ENCODE peak calls at places on chromosomes 16 and 17, in six cellular contexts. U, D, T, E, Z and X are unnamed samples.

GRCh38 chr16:56610017-56610608 is 1.7 kb downstream of the MT2A start:
- DNase-seq in U (no peak), D (no peak), T (peak; percentile 35), E (no peak), Z (peak; percentile 55), X (peak; percentile 75)

GRCh38 chr17:78645421-78646295 is 68.5 kb upstream of the DNAH17 start:
- DNase-seq in U (no peak), D (no peak), T (no peak), E (no peak), Z (peak; percentile 70), X (no peak)

GRCh38 chr17:68096111-68096510 is 60.6 kb downstream of the KPNA2 start:
- DNase-seq in U (no peak), D (no peak), T (no peak), E (no peak), Z (no peak), X (no peak)

GRCh38 chr17:81121841-81122733 is 43.2 kb upstream of the PVALEF start:
- DNase-seq in U (no peak), D (no peak), T (no peak), E (no peak), Z (no peak), X (no peak)

GRCh38 chr17:77829871-77830799 is 128.4 kb upstream of the TNRC6C start:
- DNase-seq in U (no peak), D (no peak), T (no peak), E (peak; percentile 42), Z (no peak), X (no peak)

GRCh38 chr16:69073181-69073669 is 32.2 kb upstream of the HAS3 start:
- DNase-seq in U (no peak), D (no peak), T (peak; percentile 38), E (no peak), Z (no peak), X (peak; percentile 93)

GRCh38 chr17:45336390-45337182 is 19.8 kb upstream of the MAP3K14 start:
- DNase-seq in U (no peak), D (no peak), T (no peak), E (peak; percentile 39), Z (no peak), X (no peak)

GRCh38 chr16:23833960-23834685 is 1.7 kb upstream of the PRKCB start:
- DNase-seq in U (no peak), D (no peak), T (no peak), E (no peak), Z (no peak), X (no peak)

GRCh38 chr17:45029758-45030423 is 21.5 kb downstream of the DCAKD start:
- DNase-seq in U (no peak), D (no peak), T (peak; percentile 36), E (no peak), Z (peak; percentile 46), X (no peak)

GRCh38 chr16:12482821-12483220 is 320.9 kb downstream of the CPPED1 start:
- DNase-seq in U (no peak), D (no peak), T (no peak), E (no peak), Z (no peak), X (no peak)

GRCh38 chr16:12485425-12485824 is 318.3 kb downstream of the CPPED1 start:
- DNase-seq in U (no peak), D (no peak), T (no peak), E (no peak), Z (no peak), X (no peak)

GRCh38 chr16:12486386-12486785 is 317.3 kb downstream of the CPPED1 start:
- DNase-seq in U (no peak), D (no peak), T (no peak), E (no peak), Z (no peak), X (no peak)

GRCh38 chr16:12484987-12485386 is 318.7 kb downstream of the CPPED1 start:
- DNase-seq in U (no peak), D (no peak), T (no peak), E (no peak), Z (no peak), X (no peak)

DNA sequence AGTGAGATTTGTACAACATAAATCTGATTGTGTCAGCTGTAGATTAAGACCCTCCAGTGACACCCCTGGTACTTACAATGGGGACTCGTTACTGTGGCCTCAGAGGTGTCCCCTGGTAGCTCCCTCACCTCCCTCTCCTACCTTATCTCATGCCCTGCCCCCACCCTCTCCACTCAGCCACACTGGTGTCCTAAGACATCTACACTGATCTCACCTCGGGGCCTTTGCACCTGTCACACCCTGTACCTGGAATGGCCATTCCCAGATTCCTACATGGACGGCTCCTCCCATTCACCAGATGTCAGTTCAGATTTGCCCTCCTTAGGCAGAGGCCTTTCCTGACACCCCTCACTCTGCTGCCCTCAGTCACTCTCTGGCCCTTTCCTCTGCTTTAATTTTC is 319.3 kb downstream of the CPPED1 start:
- DNase-seq in U (no peak), D (no peak), T (no peak), E (no peak), Z (no peak), X (no peak)
- TF ChIP-seq ZNF274 in U (no peak), D (no peak), T (no peak), E (no peak), Z (no peak), X (no peak)

GRCh38 chr16:10296956-10297340 is 88.9 kb upstream of the ATF7IP2 start:
- DNase-seq in U (no peak), D (no peak), T (no peak), E (no peak), Z (peak; percentile 19), X (no peak)

GRCh38 chr16:10298416-10298815 is 87.4 kb upstream of the ATF7IP2 start:
- DNase-seq in U (no peak), D (no peak), T (no peak), E (no peak), Z (no peak), X (no peak)

GRCh38 chr16:10297341-10298006 is 88.4 kb upstream of the ATF7IP2 start:
- DNase-seq in U (no peak), D (no peak), T (peak; percentile 64), E (no peak), Z (peak; percentile 98), X (no peak)
- TF ChIP-seq ZNF274 in U (no peak), D (no peak), T (peak; percentile 74), E (no peak), Z (no peak), X (no peak)

GRCh38 chr16:1347286-1347855 is 4.3 kb downstream of the TSR3 start:
- DNase-seq in U (no peak), D (no peak), T (no peak), E (no peak), Z (no peak), X (no peak)
- TF ChIP-seq ZNF274 in U (no peak), D (no peak), T (no peak), E (no peak), Z (no peak), X (no peak)

GRCh38 chr17:40038882-40039513 is 15.2 kb downstream of the MED24 start:
- DNase-seq in U (peak; percentile 52), D (no peak), T (peak; percentile 79), E (peak; percentile 53), Z (no peak), X (peak; percentile 37)
- TF ChIP-seq ZNF274 in U (no peak), D (no peak), T (no peak), E (no peak), Z (no peak), X (no peak)

GRCh38 chr17:36840796-36841195 is 96.5 kb upstream of the LHX1 start:
- DNase-seq in U (no peak), D (no peak), T (no peak), E (no peak), Z (no peak), X (no peak)

GRCh38 chr17:36839256-36839655 is 98.0 kb upstream of the LHX1 start:
- DNase-seq in U (no peak), D (no peak), T (no peak), E (no peak), Z (no peak), X (no peak)

GRCh38 chr17:36837193-36837592 is 100.1 kb upstream of the LHX1 start:
- DNase-seq in U (no peak), D (no peak), T (no peak), E (no peak), Z (no peak), X (no peak)

GRCh38 chr17:36835036-36835435 is 102.2 kb upstream of the LHX1 start:
- DNase-seq in U (no peak), D (no peak), T (no peak), E (no peak), Z (no peak), X (no peak)

GRCh38 chr17:36837616-36838272 is 99.5 kb upstream of the LHX1 start:
- DNase-seq in U (no peak), D (no peak), T (no peak), E (no peak), Z (no peak), X (no peak)
- TF ChIP-seq ZNF274 in U (no peak), D (no peak), T (no peak), E (no peak), Z (no peak), X (no peak)

DNA sequence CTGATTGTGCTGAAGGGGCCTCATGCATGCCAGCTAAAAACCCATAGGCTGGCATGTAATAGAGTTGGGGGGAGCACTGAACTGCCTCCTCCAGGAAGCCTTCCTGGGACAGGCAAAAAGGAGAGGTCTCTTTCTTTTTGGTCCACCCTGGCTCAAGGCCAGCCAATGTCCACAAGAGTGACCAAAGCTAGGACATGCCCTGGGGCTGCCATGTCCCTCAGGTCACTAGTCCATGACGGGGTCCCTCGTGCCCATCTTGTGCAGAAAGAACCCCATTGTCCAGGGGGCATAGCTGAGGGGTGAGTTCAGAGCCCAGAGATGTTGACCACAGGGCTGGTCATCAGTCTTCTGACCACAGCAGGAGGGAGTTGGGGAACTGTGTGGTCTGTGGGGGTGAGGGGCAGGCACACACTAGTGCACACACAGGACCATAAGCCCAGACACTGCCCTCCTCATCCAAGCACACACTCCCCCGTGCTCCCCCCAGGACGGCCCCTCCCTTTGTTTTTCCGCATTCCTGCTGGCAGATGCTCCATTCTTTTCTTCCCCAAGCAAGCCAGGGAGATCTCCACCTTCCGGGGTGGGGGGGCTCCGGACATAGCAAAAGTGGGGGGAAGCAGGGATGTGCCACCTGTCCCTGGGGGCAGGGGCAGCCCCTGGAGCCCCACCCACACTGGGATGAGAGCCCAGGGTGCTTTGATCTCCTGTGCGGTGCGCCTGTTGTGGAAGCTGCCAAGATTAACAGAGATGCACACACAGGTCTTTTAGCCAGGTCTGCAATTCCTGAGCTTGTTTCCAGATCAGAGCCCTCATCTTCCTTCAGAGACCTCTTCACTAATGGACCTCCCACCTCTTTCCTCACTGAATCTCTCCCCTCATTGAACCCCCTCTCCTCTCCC is 25.2 kb upstream of the PHB1 start:
- DNase-seq in U (no peak), D (no peak), T (peak; percentile 49), E (no peak), Z (no peak), X (no peak)
- TF ChIP-seq ZNF274 in U (no peak), D (no peak), T (no peak), E (no peak), Z (no peak), X (no peak)